ENCODE peak calls at places on chromosome 1, in nine cellular contexts. P is NCI-H1417; W is stimulated activated CD8-positive, alpha-beta memory T cell treated with anti-CD3 and anti-CD28 coated beads, Interleukin-4, amount 100 ng/mL, for 24 hours; G is GM19239; Z is posterior cingulate gyrus; B is GM10248; S is upper lobe of right lung; J is iris pigment epithelial cell; N is NCI-H69. A is an unnamed sample.
A peak's percentile ranks its signal among the peaks of the same experiment; 100 is the strongest.

GRCh38 chr1:246583448-246584185 is 17.4 kb downstream of the CNST start:
- DNase-seq in P (peak; percentile 91), W (no peak), G (no peak), Z (no peak), B (no peak), S (no peak), J (peak; percentile 75), N (peak; percentile 97), A (no peak)

GRCh38 chr1:32276328-32276727 is 15.6 kb upstream of the HDAC1 start:
- DNase-seq in P (no peak), W (no peak), G (no peak), Z (no peak), B (no peak), S (no peak), J (no peak), N (no peak), A (no peak)

GRCh38 chr1:244353572-244354091 is 98.1 kb downstream of the ADSS2 start:
- DNase-seq in P (no peak), W (peak; percentile 7), G (no peak), Z (no peak), B (peak; percentile 43), S (no peak), J (peak; percentile 94), N (peak; percentile 59), A (no peak)

GRCh38 chr1:210143465-210144062 is 89.0 kb upstream of the SERTAD4 start:
- DNase-seq in P (peak; percentile 77), W (peak; percentile 33), G (peak; percentile 9), Z (peak; percentile 86), B (peak; percentile 34), S (peak; percentile 79), J (peak; percentile 68), N (peak; percentile 77), A (peak; percentile 13)

GRCh38 chr1:55717111-55717510 is 501.9 kb upstream of the USP24 start:
- DNase-seq in P (no peak), W (no peak), G (no peak), Z (no peak), B (no peak), S (no peak), J (peak; percentile 50), N (no peak), A (no peak)

GRCh38 chr1:67572594-67573221 is 112.3 kb upstream of the GADD45A start:
- DNase-seq in P (peak; percentile 39), W (no peak), G (no peak), Z (no peak), B (no peak), S (peak; percentile 80), J (no peak), N (peak; percentile 54), A (no peak)

GRCh38 chr1:228349701-228350171 is 56.9 kb downstream of the TRIM11 start:
- DNase-seq in P (no peak), W (no peak), G (no peak), Z (peak; percentile 54), B (no peak), S (no peak), J (no peak), N (no peak), A (no peak)

GRCh38 chr1:33341190-33341589 is 20.3 kb upstream of the A3GALT2 start:
- DNase-seq in P (no peak), W (no peak), G (no peak), Z (no peak), B (no peak), S (no peak), J (peak; percentile 15), N (no peak), A (no peak)

GRCh38 chr1:85582687-85583354 is 2.3 kb downstream of the CCN1 start:
- DNase-seq in P (no peak), W (no peak), G (no peak), Z (no peak), B (no peak), S (no peak), J (peak; percentile 71), N (no peak), A (no peak)

GRCh38 chr1:84888753-84889152 is 4.3 kb downstream of the LPAR3 start:
- DNase-seq in P (no peak), W (no peak), G (no peak), Z (no peak), B (no peak), S (no peak), J (no peak), N (no peak), A (no peak)

GRCh38 chr1:108327534-108328462 is 83.9 kb upstream of the NBPF4 start:
- DNase-seq in P (no peak), W (no peak), G (no peak), Z (no peak), B (no peak), S (no peak), J (no peak), N (no peak), A (no peak)

GRCh38 chr1:91826649-91827048 is 59.3 kb downstream of the TGFBR3 start:
- DNase-seq in P (no peak), W (no peak), G (no peak), Z (no peak), B (no peak), S (no peak), J (no peak), N (no peak), A (no peak)

GRCh38 chr1:63317007-63317813 is 5.2 kb upstream of the FOXD3 start:
- DNase-seq in P (no peak), W (peak; percentile 45), G (peak; percentile 78), Z (no peak), B (peak; percentile 85), S (peak; percentile 92), J (peak; percentile 47), N (peak; percentile 86), A (peak; percentile 81)

GRCh38 chr1:212608956-212609700 is 567 bp downstream of the ATF3 start:
- DNase-seq in P (peak; percentile 84), W (peak; percentile 22), G (no peak), Z (peak; percentile 79), B (peak; percentile 65), S (peak; percentile 84), J (peak; percentile 43), N (peak; percentile 71), A (peak; percentile 87)

GRCh38 chr1:2547210-2548067 is 8.7 kb upstream of the TNFRSF14 start:
- DNase-seq in P (no peak), W (no peak), G (no peak), Z (no peak), B (peak; percentile 68), S (no peak), J (no peak), N (peak; percentile 59), A (peak; percentile 55)

A was measured in retina.